ENCODE peak calls at places on chromosomes 6 and 20, in four cellular contexts. O is lung, U is cardiac muscle cell, Q is pancreas. W is an unnamed sample.

GRCh38 chr6:123009101-123009500 is 13.1 kb downstream of the CLVS2 start:
- DNase-seq in U (no peak), Q (no peak), O (no peak), W (no peak)

GRCh38 chr20:4512891-4513550 is 208.7 kb upstream of the PRND start:
- DNase-seq in Q (no peak), U (no peak), O (no peak), W (no peak)

GRCh38 chr6:169958510-169958909 is 207.1 kb downstream of the ERMARD start:
- DNase-seq in Q (no peak), O (no peak), U (no peak), W (no peak)

GRCh38 chr6:4459032-4459431 is 317.2 kb upstream of the CDYL start:
- DNase-seq in U (no peak), Q (no peak), O (no peak), W (no peak)

GRCh38 chr6:170146640-170147039 is 144.2 kb downstream of the DLL1 start:
- DNase-seq in U (no peak), O (no peak), Q (no peak), W (no peak)

GRCh38 chr6:167103041-167103816 is 19.7 kb upstream of the CCR6 start:
- DNase-seq in U (no peak), Q (no peak), O (no peak), W (no peak)

GRCh38 chr6:47180633-47181032 is 129.1 kb downstream of the TNFRSF21 start:
- DNase-seq in U (no peak), Q (no peak), O (no peak), W (no peak)

GRCh38 chr6:53811082-53811481 is 16.3 kb downstream of the LRRC1 start:
- DNase-seq in Q (peak), O (peak), U (peak), W (peak)

GRCh38 chr6:1858191-1858590 is 248.5 kb downstream of the FOXC1 start:
- DNase-seq in O (no peak), U (no peak), Q (no peak), W (no peak)

GRCh38 chr6:1619666-1620503 is 10.2 kb downstream of the FOXC1 start:
- DNase-seq in Q (peak), O (no peak), U (no peak), W (no peak)

GRCh38 chr6:44245912-44246662 is 814 bp upstream of the HSP90AB1 start:
- DNase-seq in O (peak), U (peak), Q (peak), W (peak)

GRCh38 chr6:34196833-34197195 is 39.9 kb upstream of the HMGA1 start:
- DNase-seq in U (no peak), O (no peak), Q (no peak), W (no peak)

GRCh38 chr6:121849477-121849876 is 414.0 kb downstream of the GJA1 start:
- DNase-seq in U (peak), Q (no peak), O (peak), W (peak)

GRCh38 chr20:8330785-8331699 is 199.0 kb downstream of the PLCB1 start:
- DNase-seq in U (no peak), O (no peak), Q (no peak), W (no peak)

GRCh38 chr6:41042656-41043055 is 389 bp downstream of the TSPO2 start:
- DNase-seq in U (no peak), O (no peak), Q (no peak), W (no peak)

GRCh38 chr20:15063077-15063476 is 725.7 kb upstream of the FLRT3 start:
- DNase-seq in Q (no peak), O (no peak), U (no peak), W (no peak)

GRCh38 chr6:146650799-146651481 is 52.2 kb downstream of the ADGB start:
- DNase-seq in O (no peak), Q (no peak), U (no peak), W (no peak)

GRCh38 chr6:307874-308273 is 15.6 kb downstream of the DUSP22 start:
- DNase-seq in U (no peak), O (no peak), Q (peak), W (no peak)

GRCh38 chr6:150971230-150971629 is 105.7 kb downstream of the MTHFD1L start:
- DNase-seq in Q (no peak), U (no peak), O (no peak), W (no peak)

GRCh38 chr6:96015791-96016776 is at the start of gene FUT9:
- DNase-seq in U (peak), Q (peak), O (no peak), W (peak)

GRCh38 chr20:5945963-5946362 is 4.4 kb downstream of the TRMT6 start:
- DNase-seq in O (no peak), U (no peak), Q (no peak), W (no peak)

GRCh38 chr6:168313371-168314028 is 6.1 kb downstream of the DACT2 start:
- DNase-seq in O (no peak), U (no peak), Q (no peak), W (peak)

GRCh38 chr20:56429496-56429895 is 17.4 kb downstream of the CASS4 start:
- DNase-seq in Q (no peak), O (no peak), U (no peak), W (no peak)

GRCh38 chr6:144377586-144377985 is 92.5 kb downstream of the UTRN start:
- DNase-seq in U (no peak), Q (no peak), O (no peak), W (no peak)

GRCh38 chr20:39800548-39800947 is 838.4 kb downstream of the DHX35 start:
- DNase-seq in U (no peak), O (peak), Q (no peak), W (no peak)

GRCh38 chr6:164929155-164929977 is 380.0 kb downstream of the C6orf118 start:
- DNase-seq in O (no peak), U (no peak), Q (no peak), W (no peak)

DNA sequence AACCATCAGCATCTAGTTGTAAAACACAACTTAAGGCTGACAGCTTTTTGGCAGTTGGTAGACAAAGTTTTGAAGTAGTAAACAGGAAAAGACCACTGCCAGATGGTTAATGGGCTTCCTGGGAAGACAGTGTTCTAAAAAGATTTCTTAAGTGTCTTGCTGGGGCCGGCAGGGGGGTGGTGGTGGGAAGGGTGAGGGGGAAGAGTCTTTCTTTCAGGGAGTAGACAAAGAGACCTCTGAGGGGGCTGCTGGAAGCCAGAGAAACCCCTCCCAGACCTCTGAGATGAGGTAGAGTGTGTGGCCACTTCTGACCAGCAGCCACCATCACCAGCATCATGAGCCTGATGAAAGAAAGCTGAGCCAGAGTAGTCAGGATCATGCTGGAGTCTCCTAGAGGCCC is 784.9 kb downstream of the TENT5A start:
- DNase-seq in Q (no peak), U (no peak), O (no peak), W (no peak)
- H3K27ac ChIP-seq in Q (no peak), U (no peak), O (no peak), W (no peak)

GRCh38 chr20:64131406-64131805 is 24.0 kb upstream of the NPBWR2 start:
- DNase-seq in Q (peak), O (no peak), U (no peak), W (no peak)
- TF ChIP-seq CTCF in Q (no peak), O (no peak), U (peak), W (no peak)

DNA sequence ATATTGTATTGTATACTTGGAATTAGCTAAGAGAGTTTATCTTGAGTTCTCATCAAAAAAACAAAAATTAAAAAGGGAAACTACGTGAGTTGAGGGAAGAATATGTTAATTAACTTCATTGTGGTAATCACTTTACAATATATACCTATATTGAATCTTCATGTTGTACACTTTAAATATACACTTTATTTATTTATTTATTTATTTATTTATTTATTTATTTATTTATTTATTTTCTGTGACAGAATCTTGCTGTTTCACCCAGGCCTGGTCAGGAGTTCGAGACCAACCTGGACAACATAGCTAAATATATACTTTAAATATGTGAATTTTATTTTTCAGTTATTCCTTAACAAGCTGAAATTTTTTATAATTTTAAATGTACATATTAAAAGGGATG is 74.1 kb downstream of the VIP start:
- DNase-seq in Q (no peak), O (no peak), U (no peak), W (no peak)
- H3K27ac ChIP-seq in Q (no peak), O (no peak), U (no peak), W (no peak)

GRCh38 chr6:21587925-21588811 is 5.4 kb upstream of the SOX4 start:
- DNase-seq in Q (peak), O (peak), U (peak), W (peak)

GRCh38 chr6:21586300-21586699 is 7.3 kb upstream of the SOX4 start:
- DNase-seq in U (no peak), O (no peak), Q (no peak), W (no peak)

GRCh38 chr6:21588812-21589811 is 4.4 kb upstream of the SOX4 start:
- DNase-seq in Q (peak), O (peak), U (peak), W (peak)

GRCh38 chr6:21586760-21587181 is 6.8 kb upstream of the SOX4 start:
- DNase-seq in O (no peak), Q (no peak), U (no peak), W (peak)

GRCh38 chr6:21587182-21587924 is 6.2 kb upstream of the SOX4 start:
- DNase-seq in U (peak), O (peak), Q (peak), W (peak)
- TF ChIP-seq CTCF in U (peak), O (no peak), Q (peak), W (no peak)

GRCh38 chr20:35886537-35886936 is 67.8 kb downstream of the SCAND1 start:
- DNase-seq in U (peak), Q (no peak), O (no peak), W (no peak)

GRCh38 chr20:35883778-35884540 is 70.3 kb downstream of the SCAND1 start:
- DNase-seq in O (peak), U (peak), Q (peak), W (peak)

GRCh38 chr20:35883341-35883777 is 70.9 kb downstream of the SCAND1 start:
- DNase-seq in U (no peak), Q (no peak), O (no peak), W (no peak)

GRCh38 chr20:35884541-35884865 is 69.8 kb downstream of the SCAND1 start:
- DNase-seq in Q (no peak), U (no peak), O (no peak), W (no peak)

DNA sequence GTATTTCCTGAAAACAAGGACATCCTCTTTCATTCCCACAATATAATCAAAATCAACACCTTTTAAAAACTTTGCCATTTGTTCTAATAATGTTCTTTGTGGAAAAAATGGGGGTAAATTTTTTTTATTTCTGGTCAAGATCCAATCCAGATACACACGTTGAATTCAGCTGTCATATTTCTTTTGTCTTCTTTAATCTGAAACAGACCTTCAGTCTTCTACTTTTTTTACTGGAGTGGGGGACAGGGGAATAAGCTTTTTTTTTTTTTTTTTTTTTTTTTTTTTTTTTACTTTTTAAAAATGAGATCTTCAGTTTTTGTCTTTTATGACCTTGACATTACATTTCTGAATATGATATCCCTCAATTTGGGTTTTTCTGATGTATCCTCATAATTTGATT is 69.1 kb downstream of the SCAND1 start:
- DNase-seq in Q (no peak), O (no peak), U (no peak), W (no peak)
- H3K27ac ChIP-seq in Q (no peak), O (no peak), U (no peak), W (no peak)

GRCh38 chr20:47150403-47151152 is 205.9 kb downstream of the ZMYND8 start:
- DNase-seq in U (peak), O (peak), Q (no peak), W (peak)
- TF ChIP-seq CTCF in U (peak), O (peak), Q (peak), W (peak)